ENCODE peak calls at places on chromosome 12, in six cellular contexts. L is MM.1S, Q is hepatocyte, F is GM23338, I is SK-N-SH, A is GM23248. B is an unnamed sample.

GRCh38 chr12:120399531-120399930 is 30.6 kb upstream of the MSI1 start:
- DNase-seq in L (no peak), Q (no peak), F (no peak), I (no peak), A (peak; percentile 53), B (peak; percentile 47)

GRCh38 chr12:7439579-7440505 is 4.1 kb downstream of the CD163L1 start:
- DNase-seq in L (no peak), Q (peak; percentile 71), F (peak; percentile 88), I (peak; percentile 70), A (peak; percentile 81), B (no peak)

GRCh38 chr12:1504304-1505150 is 89.9 kb downstream of the FBXL14 start:
- DNase-seq in L (no peak), Q (no peak), F (no peak), I (no peak), A (no peak), B (no peak)

GRCh38 chr12:11702959-11703358 is 53.5 kb downstream of the ETV6 start:
- DNase-seq in L (peak; percentile 13), Q (no peak), F (no peak), I (no peak), A (no peak), B (no peak)

GRCh38 chr12:53985900-53986685 is 1.1 kb downstream of the HOXC10 start:
- DNase-seq in L (no peak), Q (no peak), F (peak; percentile 67), I (peak; percentile 56), A (peak; percentile 64), B (no peak)

GRCh38 chr12:21538259-21538658 is 12.2 kb downstream of the SPX start:
- DNase-seq in L (no peak), Q (no peak), F (no peak), I (no peak), A (no peak), B (peak; percentile 65)

GRCh38 chr12:59808317-59808910 is 212.6 kb downstream of the SLC16A7 start:
- DNase-seq in L (peak; percentile 38), Q (peak; percentile 37), F (peak; percentile 73), I (peak; percentile 43), A (peak; percentile 71), B (peak; percentile 55)

GRCh38 chr12:57766464-57767311 is at the start of gene CYP27B1:
- DNase-seq in L (no peak), Q (no peak), F (peak; percentile 86), I (peak; percentile 52), A (peak; percentile 52), B (peak; percentile 63)

GRCh38 chr12:62772556-62772955 is 162.4 kb downstream of the PPM1H start:
- DNase-seq in L (no peak), Q (no peak), F (no peak), I (no peak), A (peak; percentile 22), B (peak; percentile 14)

GRCh38 chr12:6234906-6235305 is 34.7 kb downstream of the CD9 start:
- DNase-seq in L (no peak), Q (no peak), F (no peak), I (no peak), A (no peak), B (no peak)

GRCh38 chr12:41743835-41744234 is 400.8 kb downstream of the GXYLT1 start:
- DNase-seq in L (no peak), Q (peak; percentile 6), F (no peak), I (no peak), A (peak; percentile 28), B (peak; percentile 57)

GRCh38 chr12:1660304-1661187 is 30.3 kb upstream of the ADIPOR2 start:
- DNase-seq in L (peak; percentile 30), Q (peak; percentile 79), F (no peak), I (no peak), A (peak; percentile 53), B (no peak)

GRCh38 chr12:122080149-122081107 is 1.9 kb downstream of the MLXIP start:
- DNase-seq in L (peak; percentile 6), Q (peak; percentile 52), F (peak; percentile 63), I (peak; percentile 76), A (peak; percentile 86), B (peak; percentile 92)

GRCh38 chr12:2335517-2335916 is 282.7 kb downstream of the CACNA1C start:
- DNase-seq in L (peak; percentile 49), Q (no peak), F (no peak), I (no peak), A (peak; percentile 28), B (no peak)

GRCh38 chr12:29176951-29177350 is 27.9 kb downstream of the FAR2 start:
- DNase-seq in L (no peak), Q (no peak), F (no peak), I (no peak), A (peak; percentile 10), B (no peak)

GRCh38 chr12:122876724-122877123 is 19.2 kb downstream of the VPS37B start:
- DNase-seq in L (no peak), Q (no peak), F (no peak), I (no peak), A (no peak), B (no peak)

GRCh38 chr12:120903382-120903817 is 758 bp downstream of the SPPL3 start:
- DNase-seq in L (no peak), Q (peak; percentile 74), F (peak; percentile 41), I (peak; percentile 81), A (peak; percentile 51), B (peak; percentile 42)

GRCh38 chr12:98736352-98737326 is 91.5 kb downstream of the APAF1 start:
- DNase-seq in L (no peak), Q (peak; percentile 52), F (no peak), I (peak; percentile 71), A (no peak), B (peak; percentile 51)

GRCh38 chr12:64665506-64665905 is 55.2 kb downstream of the RASSF3 start:
- DNase-seq in L (peak; percentile 92), Q (no peak), F (peak; percentile 77), I (no peak), A (no peak), B (no peak)

DNA sequence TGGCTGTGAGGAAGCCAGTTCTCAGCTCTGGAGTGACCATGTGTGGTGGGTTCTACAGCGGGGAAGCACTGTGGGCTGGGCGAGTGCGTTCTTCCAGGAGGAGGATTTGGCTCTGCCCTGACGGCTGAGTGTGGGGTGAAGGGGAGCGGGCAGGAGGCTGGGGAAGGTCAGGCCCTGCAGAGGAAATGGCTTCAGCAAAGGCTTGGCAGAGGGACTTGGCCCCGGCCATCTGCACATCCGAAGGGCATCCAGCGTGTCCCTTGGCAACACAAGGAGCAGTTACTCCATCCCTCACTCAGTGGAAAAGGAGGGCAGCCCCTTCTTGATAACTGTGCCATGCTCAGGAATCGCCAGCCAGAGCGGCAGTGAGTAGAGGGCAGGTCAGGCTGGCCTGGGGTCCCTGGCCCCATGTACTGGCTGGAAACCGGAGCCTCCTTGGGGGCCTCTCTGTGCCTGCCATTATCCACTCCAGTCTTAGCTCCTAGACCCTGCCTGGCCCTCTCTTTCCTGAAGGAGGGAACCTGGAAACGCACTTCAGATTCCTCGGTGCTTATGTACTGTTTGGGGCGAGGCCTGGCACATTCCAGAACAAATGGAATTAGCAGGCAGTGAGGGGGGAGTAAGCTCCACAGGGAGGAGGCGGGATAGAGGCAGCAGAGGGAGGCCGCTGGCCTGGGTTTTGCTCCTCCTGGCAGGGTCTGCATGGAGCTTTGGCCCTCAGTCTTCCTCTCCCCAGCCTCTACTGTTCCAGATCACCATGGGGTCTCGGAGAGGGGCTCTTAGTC is 133.6 kb upstream of the NCOR2 start:
- DNase-seq in L (no peak), Q (peak; percentile 73), F (peak; percentile 39), I (no peak), A (peak; percentile 69), B (peak; percentile 30)
- TF ChIP-seq EZH2phosphoT487 in L (no peak), Q (no peak), F (no peak), I (no peak), A (no peak), B (no peak)

DNA sequence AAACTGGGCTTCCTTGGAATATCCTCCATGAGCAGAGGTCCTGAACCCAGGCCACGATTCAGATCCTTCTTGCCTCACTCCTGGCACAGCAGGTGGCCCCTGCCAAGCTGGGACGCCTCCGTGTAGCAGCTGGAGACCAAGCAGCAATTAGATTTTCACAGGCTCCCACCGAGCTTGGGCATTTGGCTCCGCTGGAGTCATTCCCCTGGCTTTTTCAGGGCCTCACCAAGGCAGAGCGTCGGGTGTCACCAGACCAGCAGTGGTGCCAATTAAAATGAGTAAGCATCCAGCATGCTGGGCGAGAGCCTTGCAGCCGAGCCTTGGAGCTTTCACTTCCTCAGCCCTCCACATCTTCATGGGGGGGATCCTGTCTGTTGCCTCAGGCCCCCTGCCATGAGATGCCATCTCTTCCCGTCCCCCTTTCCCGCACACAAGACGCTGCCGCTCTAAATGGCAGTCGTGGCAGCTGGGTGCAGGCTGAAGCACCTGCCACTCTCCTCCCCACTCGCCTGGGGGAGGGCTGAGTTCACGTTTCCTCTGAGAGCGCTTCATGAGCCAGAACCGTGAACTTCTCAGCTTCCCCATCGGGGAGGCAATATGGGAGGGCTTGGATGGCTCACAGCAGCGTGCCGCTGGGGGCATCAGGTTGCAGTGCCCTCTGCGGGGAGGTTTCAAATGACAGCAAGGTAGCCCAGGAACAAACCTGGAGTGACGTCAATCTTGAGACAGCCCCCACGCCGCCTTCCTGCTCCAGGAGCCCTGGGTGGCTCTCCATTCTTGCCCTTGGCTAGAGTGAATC is 11.7 kb downstream of the TPCN1 start:
- DNase-seq in L (no peak), Q (no peak), F (peak; percentile 92), I (no peak), A (peak; percentile 87), B (no peak)
- TF ChIP-seq EZH2phosphoT487 in L (no peak), Q (no peak), F (no peak), I (no peak), A (no peak), B (no peak)

GRCh38 chr12:13386269-13387039 is 189.9 kb downstream of the EMP1 start:
- DNase-seq in L (no peak), Q (no peak), F (no peak), I (no peak), A (no peak), B (peak; percentile 45)

GRCh38 chr12:13390921-13391320 is 194.4 kb downstream of the EMP1 start:
- DNase-seq in L (no peak), Q (no peak), F (no peak), I (peak; percentile 74), A (peak; percentile 20), B (no peak)

GRCh38 chr12:13387074-13387473 is 190.5 kb downstream of the EMP1 start:
- DNase-seq in L (no peak), Q (peak; percentile 51), F (no peak), I (no peak), A (no peak), B (peak; percentile 52)

GRCh38 chr12:13390381-13390856 is 193.9 kb downstream of the EMP1 start:
- DNase-seq in L (no peak), Q (peak; percentile 64), F (no peak), I (peak; percentile 69), A (peak; percentile 92), B (peak; percentile 98)
- TF ChIP-seq EZH2phosphoT487 in L (no peak), Q (no peak), F (no peak), I (no peak), A (no peak), B (peak; percentile 47)

DNA sequence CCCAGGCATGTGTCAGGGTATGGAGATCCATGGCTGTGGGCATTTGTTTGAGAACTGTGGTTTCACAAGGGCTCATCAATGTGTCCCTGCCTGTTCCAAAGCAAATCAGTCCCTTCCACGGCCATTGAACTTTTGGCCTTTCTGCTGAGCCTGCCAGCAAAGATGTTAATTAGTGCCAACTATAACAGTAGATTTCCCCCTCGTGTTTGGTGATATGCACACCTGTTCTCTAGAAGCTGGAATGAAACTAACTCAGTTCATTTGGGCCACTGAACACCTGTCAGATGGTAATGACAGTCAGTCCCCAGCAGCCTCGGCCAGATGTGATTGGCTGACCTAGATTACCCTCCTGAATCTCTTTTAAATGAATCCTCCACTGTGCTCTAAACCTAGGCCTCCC is 43.2 kb downstream of the IRAK3 start:
- DNase-seq in L (peak; percentile 96), Q (no peak), F (no peak), I (no peak), A (no peak), B (no peak)
- TF ChIP-seq EZH2phosphoT487 in L (no peak), Q (no peak), F (no peak), I (no peak), A (no peak), B (no peak)

GRCh38 chr12:46217686-46218508 is 50.9 kb downstream of the SLC38A1 start:
- DNase-seq in L (peak; percentile 72), Q (no peak), F (no peak), I (no peak), A (no peak), B (no peak)
- TF ChIP-seq EZH2phosphoT487 in L (no peak), Q (no peak), F (no peak), I (no peak), A (no peak), B (no peak)